ENCODE peak calls at places on chromosomes 11 and 22, in eight cellular contexts. L, K, C, J, U, O, V and R are unnamed samples.

GRCh38 chr11:13942908-13943505 is 19.5 kb upstream of the SPON1 start:
- DNase-seq in O (no peak), L (no peak), K (peak; percentile 85), C (peak; percentile 38), U (peak; percentile 15), J (no peak), V (no peak), R (no peak)

GRCh38 chr11:72730243-72730642 is 22.0 kb downstream of the ARAP1 start:
- DNase-seq in K (no peak), L (no peak), C (no peak), J (no peak), O (no peak), U (no peak), V (no peak), R (no peak)

GRCh38 chr11:1567052-1567720 is 4.9 kb downstream of the DUSP8 start:
- DNase-seq in C (no peak), U (no peak), J (no peak), V (no peak), O (no peak), K (no peak), L (no peak), R (no peak)

GRCh38 chr11:79493555-79494171 is 52.8 kb upstream of the TENM4 start:
- DNase-seq in C (peak; percentile 52), V (peak; percentile 5), U (peak; percentile 95), K (peak; percentile 70), J (no peak), O (peak; percentile 81), L (peak; percentile 20), R (no peak)

GRCh38 chr22:39985383-39986045 is 9.2 kb upstream of the FAM83F start:
- DNase-seq in O (no peak), K (no peak), C (no peak), J (no peak), V (no peak), U (no peak), L (no peak), R (no peak)

GRCh38 chr11:31804439-31805036 is 6.6 kb downstream of the PAX6 start:
- DNase-seq in J (no peak), L (no peak), C (no peak), U (peak; percentile 11), V (no peak), K (no peak), O (no peak), R (no peak)

GRCh38 chr11:132704796-132705375 is 827.4 kb downstream of the OPCML start:
- DNase-seq in K (no peak), O (peak; percentile 70), J (no peak), L (no peak), U (peak; percentile 93), V (no peak), C (no peak), R (no peak)

GRCh38 chr11:73201888-73202810 is 15.9 kb upstream of the P2RY2 start:
- DNase-seq in K (no peak), V (no peak), J (no peak), L (no peak), U (no peak), O (no peak), C (no peak), R (no peak)

GRCh38 chr11:76615950-76616349 is 54.6 kb downstream of the LRRC32 start:
- DNase-seq in K (no peak), O (no peak), V (no peak), U (no peak), L (peak; percentile 79), J (peak; percentile 89), C (no peak), R (no peak)

GRCh38 chr11:131717616-131718015 is 347.2 kb downstream of the NTM start:
- DNase-seq in J (no peak), L (no peak), U (no peak), K (no peak), O (no peak), C (no peak), V (no peak), R (no peak)

GRCh38 chr11:76654310-76654851 is 16.2 kb downstream of the LRRC32 start:
- DNase-seq in U (no peak), J (peak; percentile 92), V (peak; percentile 53), O (no peak), C (no peak), L (no peak), K (no peak), R (no peak)

GRCh38 chr11:107969219-107969618 is 39.5 kb upstream of the CUL5 start:
- DNase-seq in K (peak; percentile 10), J (no peak), U (peak; percentile 11), O (no peak), L (no peak), C (peak; percentile 7), V (no peak), R (no peak)

GRCh38 chr11:116513894-116514293 is 258.9 kb downstream of the BUD13 start:
- DNase-seq in L (no peak), U (peak; percentile 78), J (no peak), C (peak; percentile 51), O (peak; percentile 77), V (no peak), K (peak; percentile 61), R (no peak)

GRCh38 chr11:64032050-64032449 is 3.7 kb upstream of the FLRT1 start:
- DNase-seq in U (no peak), C (no peak), K (peak; percentile 51), O (no peak), V (no peak), J (no peak), L (no peak), R (no peak)

GRCh38 chr11:72681226-72682153 is 7.3 kb upstream of the PDE2A start:
- DNase-seq in L (no peak), C (peak; percentile 37), U (peak; percentile 77), O (no peak), J (no peak), V (no peak), K (no peak), R (no peak)

GRCh38 chr11:130103296-130103814 is 33.7 kb downstream of the APLP2 start:
- DNase-seq in O (no peak), J (no peak), U (no peak), L (no peak), C (no peak), V (peak; percentile 98), K (peak; percentile 97), R (no peak)

GRCh38 chr22:23142546-23143105 is 836 bp upstream of the RSPH14 start:
- DNase-seq in O (peak; percentile 49), L (no peak), V (no peak), C (no peak), J (no peak), K (no peak), U (no peak), R (no peak)

GRCh38 chr11:134453441-134453840 is 41.4 kb upstream of the B3GAT1 start:
- DNase-seq in J (no peak), U (no peak), K (no peak), O (no peak), C (no peak), L (no peak), V (no peak), R (no peak)

GRCh38 chr11:74754507-74755255 is 6.0 kb downstream of the RNF169 start:
- DNase-seq in U (peak; percentile 78), J (no peak), K (peak; percentile 97), O (no peak), C (no peak), V (peak; percentile 89), L (no peak), R (no peak)

GRCh38 chr11:47124675-47125074 is 52.0 kb downstream of the ARFGAP2 start:
- DNase-seq in U (no peak), J (no peak), O (no peak), V (no peak), K (no peak), L (no peak), C (no peak), R (no peak)

GRCh38 chr11:108803781-108804180 is 138.9 kb downstream of the DDX10 start:
- DNase-seq in O (no peak), C (no peak), L (no peak), U (no peak), J (no peak), K (no peak), V (no peak), R (no peak)

GRCh38 chr22:36302439-36303114 is 49.6 kb downstream of the APOL1 start:
- DNase-seq in V (no peak), O (no peak), K (peak; percentile 66), C (no peak), L (no peak), J (no peak), U (no peak), R (no peak)

GRCh38 chr11:71485063-71485399 is 32.0 kb downstream of the NADSYN1 start:
- DNase-seq in O (no peak), C (no peak), U (no peak), L (no peak), J (no peak), K (no peak), V (no peak), R (no peak)

GRCh38 chr22:17728786-17729185 is 45.5 kb downstream of the BID start:
- DNase-seq in C (no peak), U (no peak), V (no peak), L (no peak), K (no peak), O (no peak), J (no peak), R (no peak)

GRCh38 chr11:1298695-1299492 is 10.5 kb downstream of the TOLLIP start:
- DNase-seq in L (no peak), J (peak; percentile 90), V (peak; percentile 11), O (peak; percentile 95), K (peak; percentile 4), U (peak; percentile 46), C (peak; percentile 43), R (peak; percentile 78)

GRCh38 chr11:76885390-76886097 is 24.8 kb downstream of the ACER3 start:
- DNase-seq in J (no peak), O (no peak), C (no peak), L (no peak), V (no peak), U (no peak), K (peak; percentile 82), R (no peak)

GRCh38 chr11:119375629-119376196 is 5.8 kb downstream of the USP2 start:
- DNase-seq in L (peak; percentile 38), V (no peak), K (peak; percentile 35), U (no peak), O (peak; percentile 88), J (no peak), C (no peak), R (no peak)

GRCh38 chr11:46845440-46845739 is 690 bp downstream of the CKAP5 start:
- DNase-seq in J (no peak), K (no peak), O (no peak), C (no peak), V (no peak), L (no peak), U (no peak), R (no peak)

GRCh38 chr22:39496131-39496838 is 5.8 kb upstream of the MIEF1 start:
- DNase-seq in K (peak; percentile 76), J (no peak), L (no peak), O (peak; percentile 76), C (peak; percentile 62), V (no peak), U (peak; percentile 87), R (no peak)

GRCh38 chr11:124329787-124330478 is 9.9 kb upstream of the OR8D2 start:
- DNase-seq in L (no peak), V (no peak), J (no peak), O (no peak), U (peak; percentile 37), K (peak; percentile 59), C (peak; percentile 8), R (no peak)

GRCh38 chr11:133900176-133901105 is 55.1 kb upstream of the SPATA19 start:
- DNase-seq in J (peak; percentile 46), C (no peak), U (no peak), V (no peak), O (no peak), K (no peak), L (no peak), R (no peak)

GRCh38 chr11:132256621-132257227 is 886.3 kb downstream of the NTM start:
- DNase-seq in J (no peak), V (no peak), U (no peak), L (no peak), K (no peak), O (no peak), C (no peak), R (no peak)

GRCh38 chr11:124762624-124763155 is 600 bp upstream of the ESAM start:
- DNase-seq in K (no peak), C (peak; percentile 37), U (peak; percentile 74), O (no peak), L (no peak), V (no peak), J (no peak), R (no peak)

GRCh38 chr22:36048911-36049677 is 20.5 kb upstream of the RBFOX2 start:
- DNase-seq in K (no peak), L (no peak), J (no peak), C (no peak), V (no peak), U (no peak), O (no peak), R (no peak)